ENCODE peak calls at places on chromosomes 3 and 15, in six cellular contexts. One of them, this sample, is unnamed.

GRCh38 chr3:55721716-55722484 is 234.8 kb upstream of the WNT5A start:
- DNase-seq in BE2C: no peak
- DNase-seq in CD8-positive, alpha-beta T cell: no peak
- DNase-seq in PC-3: peak
- DNase-seq in AG04449: no peak
- DNase-seq in astrocyte of the spinal cord: peak
- DNase-seq in this sample: peak

GRCh38 chr3:132002039-132002438 is 32.8 kb downstream of the CPNE4 start:
- DNase-seq in BE2C: no peak
- DNase-seq in CD8-positive, alpha-beta T cell: no peak
- DNase-seq in PC-3: no peak
- DNase-seq in AG04449: no peak
- DNase-seq in astrocyte of the spinal cord: no peak
- DNase-seq in this sample: no peak

GRCh38 chr3:189954733-189955665 is 165.7 kb downstream of the P3H2 start:
- DNase-seq in BE2C: no peak
- DNase-seq in CD8-positive, alpha-beta T cell: no peak
- DNase-seq in PC-3: no peak
- DNase-seq in AG04449: no peak
- DNase-seq in astrocyte of the spinal cord: no peak
- DNase-seq in this sample: no peak

GRCh38 chr15:75197062-75197630 is 4.5 kb upstream of the C15orf39 start:
- DNase-seq in BE2C: no peak
- DNase-seq in CD8-positive, alpha-beta T cell: no peak
- DNase-seq in PC-3: no peak
- DNase-seq in AG04449: no peak
- DNase-seq in astrocyte of the spinal cord: no peak
- DNase-seq in this sample: no peak

GRCh38 chr3:133138017-133138416 is 99.8 kb downstream of the TMEM108 start:
- DNase-seq in BE2C: no peak
- DNase-seq in CD8-positive, alpha-beta T cell: no peak
- DNase-seq in PC-3: no peak
- DNase-seq in AG04449: no peak
- DNase-seq in astrocyte of the spinal cord: no peak
- DNase-seq in this sample: no peak

GRCh38 chr3:51311055-51311454 is 74.0 kb upstream of the MANF start:
- DNase-seq in BE2C: no peak
- DNase-seq in CD8-positive, alpha-beta T cell: no peak
- DNase-seq in PC-3: peak
- DNase-seq in AG04449: peak
- DNase-seq in astrocyte of the spinal cord: peak
- DNase-seq in this sample: peak

GRCh38 chr3:107899996-107900651 is 190.7 kb downstream of the CD47 start:
- DNase-seq in BE2C: no peak
- DNase-seq in CD8-positive, alpha-beta T cell: no peak
- DNase-seq in PC-3: peak
- DNase-seq in AG04449: no peak
- DNase-seq in astrocyte of the spinal cord: peak
- DNase-seq in this sample: peak

GRCh38 chr3:59237121-59237520 is 187.3 kb upstream of the CFAP20DC start:
- DNase-seq in BE2C: no peak
- DNase-seq in CD8-positive, alpha-beta T cell: no peak
- DNase-seq in PC-3: peak
- DNase-seq in AG04449: no peak
- DNase-seq in astrocyte of the spinal cord: peak
- DNase-seq in this sample: peak

GRCh38 chr3:185825639-185826481 is 1.0 kb upstream of the IGF2BP2 start:
- DNase-seq in BE2C: peak
- DNase-seq in CD8-positive, alpha-beta T cell: peak
- DNase-seq in PC-3: peak
- DNase-seq in AG04449: no peak
- DNase-seq in astrocyte of the spinal cord: no peak
- DNase-seq in this sample: peak

GRCh38 chr15:33089878-33090757 is 104.4 kb downstream of the FMN1 start:
- DNase-seq in BE2C: no peak
- DNase-seq in CD8-positive, alpha-beta T cell: no peak
- DNase-seq in PC-3: peak
- DNase-seq in AG04449: no peak
- DNase-seq in astrocyte of the spinal cord: peak
- DNase-seq in this sample: peak

GRCh38 chr3:15273214-15273613 is 59.2 kb downstream of the SH3BP5 start:
- DNase-seq in BE2C: no peak
- DNase-seq in CD8-positive, alpha-beta T cell: no peak
- DNase-seq in PC-3: no peak
- DNase-seq in AG04449: no peak
- DNase-seq in astrocyte of the spinal cord: no peak
- DNase-seq in this sample: no peak

GRCh38 chr3:139528281-139528680 is 11.3 kb downstream of the RBP1 start:
- DNase-seq in BE2C: no peak
- DNase-seq in CD8-positive, alpha-beta T cell: no peak
- DNase-seq in PC-3: no peak
- DNase-seq in AG04449: no peak
- DNase-seq in astrocyte of the spinal cord: no peak
- DNase-seq in this sample: no peak

GRCh38 chr3:71893120-71893519 is 108.2 kb upstream of the PROK2 start:
- DNase-seq in BE2C: no peak
- DNase-seq in CD8-positive, alpha-beta T cell: no peak
- DNase-seq in PC-3: no peak
- DNase-seq in AG04449: no peak
- DNase-seq in astrocyte of the spinal cord: no peak
- DNase-seq in this sample: no peak

GRCh38 chr3:158950131-158950901 is 148.5 kb downstream of the MFSD1 start:
- DNase-seq in BE2C: no peak
- DNase-seq in CD8-positive, alpha-beta T cell: no peak
- DNase-seq in PC-3: peak
- DNase-seq in AG04449: no peak
- DNase-seq in astrocyte of the spinal cord: no peak
- DNase-seq in this sample: no peak

GRCh38 chr15:94674251-94674650 is 442.9 kb downstream of the MCTP2 start:
- DNase-seq in BE2C: no peak
- DNase-seq in CD8-positive, alpha-beta T cell: no peak
- DNase-seq in PC-3: no peak
- DNase-seq in AG04449: no peak
- DNase-seq in astrocyte of the spinal cord: peak
- DNase-seq in this sample: no peak

GRCh38 chr15:31264534-31265089 is 62.0 kb upstream of the KLF13 start:
- DNase-seq in BE2C: no peak
- DNase-seq in CD8-positive, alpha-beta T cell: no peak
- DNase-seq in PC-3: no peak
- DNase-seq in AG04449: no peak
- DNase-seq in astrocyte of the spinal cord: no peak
- DNase-seq in this sample: no peak

GRCh38 chr15:29870495-29871151 is 48.4 kb upstream of the TJP1 start:
- DNase-seq in BE2C: peak
- DNase-seq in CD8-positive, alpha-beta T cell: no peak
- DNase-seq in PC-3: no peak
- DNase-seq in AG04449: no peak
- DNase-seq in astrocyte of the spinal cord: no peak
- DNase-seq in this sample: no peak

GRCh38 chr3:46613313-46614005 is 1.1 kb downstream of the FAM240A start:
- DNase-seq in BE2C: no peak
- DNase-seq in CD8-positive, alpha-beta T cell: no peak
- DNase-seq in PC-3: no peak
- DNase-seq in AG04449: no peak
- DNase-seq in astrocyte of the spinal cord: no peak
- DNase-seq in this sample: no peak

GRCh38 chr3:82505079-82505756 is 743.8 kb upstream of the GBE1 start:
- DNase-seq in BE2C: no peak
- DNase-seq in CD8-positive, alpha-beta T cell: no peak
- DNase-seq in PC-3: no peak
- DNase-seq in AG04449: no peak
- DNase-seq in astrocyte of the spinal cord: no peak
- DNase-seq in this sample: no peak

GRCh38 chr15:41919954-41920538 is 26.2 kb upstream of the SPTBN5 start:
- DNase-seq in BE2C: no peak
- DNase-seq in CD8-positive, alpha-beta T cell: no peak
- DNase-seq in PC-3: no peak
- DNase-seq in AG04449: no peak
- DNase-seq in astrocyte of the spinal cord: peak
- DNase-seq in this sample: peak

GRCh38 chr15:73781038-73781925 is 28.1 kb upstream of the INSYN1 start:
- DNase-seq in BE2C: no peak
- DNase-seq in CD8-positive, alpha-beta T cell: no peak
- DNase-seq in PC-3: peak
- DNase-seq in AG04449: no peak
- DNase-seq in astrocyte of the spinal cord: no peak
- DNase-seq in this sample: peak

GRCh38 chr15:65833501-65834220 is 35.6 kb upstream of the RAB11A start:
- DNase-seq in BE2C: peak
- DNase-seq in CD8-positive, alpha-beta T cell: no peak
- DNase-seq in PC-3: peak
- DNase-seq in AG04449: no peak
- DNase-seq in astrocyte of the spinal cord: no peak
- DNase-seq in this sample: no peak

GRCh38 chr15:65834603-65835282 is 34.5 kb upstream of the RAB11A start:
- DNase-seq in BE2C: no peak
- DNase-seq in CD8-positive, alpha-beta T cell: no peak
- DNase-seq in PC-3: no peak
- DNase-seq in AG04449: no peak
- DNase-seq in astrocyte of the spinal cord: no peak
- DNase-seq in this sample: no peak

GRCh38 chr15:65829150-65829764 is 37.2 kb upstream of the DENND4A start:
- DNase-seq in BE2C: no peak
- DNase-seq in CD8-positive, alpha-beta T cell: no peak
- DNase-seq in PC-3: peak
- DNase-seq in AG04449: no peak
- DNase-seq in astrocyte of the spinal cord: peak
- DNase-seq in this sample: peak

GRCh38 chr15:65835452-65835851 is 33.8 kb upstream of the RAB11A start:
- DNase-seq in BE2C: no peak
- DNase-seq in CD8-positive, alpha-beta T cell: no peak
- DNase-seq in PC-3: no peak
- DNase-seq in AG04449: no peak
- DNase-seq in astrocyte of the spinal cord: no peak
- DNase-seq in this sample: no peak

GRCh38 chr15:65832549-65833364 is 36.5 kb upstream of the RAB11A start:
- DNase-seq in BE2C: peak
- DNase-seq in CD8-positive, alpha-beta T cell: peak
- DNase-seq in PC-3: peak
- DNase-seq in AG04449: peak
- DNase-seq in astrocyte of the spinal cord: peak
- DNase-seq in this sample: peak
- TF ChIP-seq CTCF in BE2C: peak
- TF ChIP-seq CTCF in CD8-positive, alpha-beta T cell: no peak
- TF ChIP-seq CTCF in PC-3: peak
- TF ChIP-seq CTCF in AG04449: no peak
- TF ChIP-seq CTCF in astrocyte of the spinal cord: peak
- TF ChIP-seq CTCF in this sample: peak

DNA sequence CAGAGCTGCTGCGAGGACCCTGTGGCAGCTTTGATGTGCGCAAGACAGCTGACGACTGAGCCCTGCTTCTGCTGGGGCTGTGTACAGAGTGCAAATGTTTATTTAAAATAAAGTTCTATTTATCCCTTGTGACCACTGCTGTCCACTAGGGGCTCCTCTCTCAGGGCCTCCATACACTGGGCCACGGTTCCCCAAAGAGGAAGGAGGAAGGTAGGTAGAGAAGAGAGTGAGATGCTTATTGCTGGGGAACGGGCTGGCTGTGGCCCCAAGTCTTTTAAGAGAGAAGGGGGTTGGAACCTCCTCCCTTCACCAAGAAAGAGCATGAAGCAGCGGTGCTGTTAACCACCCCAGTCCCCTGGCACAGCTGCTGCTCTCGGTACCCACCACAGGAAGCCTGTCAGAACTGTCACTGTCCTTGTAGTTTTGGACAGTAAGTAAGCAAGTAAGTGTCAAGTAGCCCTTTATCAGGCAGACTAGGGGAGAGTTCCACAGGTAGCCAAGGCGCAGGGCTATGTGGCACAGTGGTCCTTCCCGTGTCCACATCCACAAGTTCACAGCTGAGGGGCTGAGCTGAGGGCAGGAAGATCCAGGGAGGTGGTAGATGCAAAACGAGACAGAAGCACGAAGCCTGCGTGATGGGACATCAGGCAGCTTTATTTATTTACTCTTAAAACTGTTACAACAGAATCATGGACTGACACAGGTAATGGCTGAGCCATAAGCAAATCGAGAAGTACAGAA is 47.3 kb downstream of the DHX30 start:
- DNase-seq in BE2C: peak
- DNase-seq in CD8-positive, alpha-beta T cell: no peak
- DNase-seq in PC-3: peak
- DNase-seq in AG04449: no peak
- DNase-seq in astrocyte of the spinal cord: peak
- DNase-seq in this sample: peak
- TF ChIP-seq CTCF in BE2C: peak
- TF ChIP-seq CTCF in CD8-positive, alpha-beta T cell: no peak
- TF ChIP-seq CTCF in PC-3: peak
- TF ChIP-seq CTCF in AG04449: peak
- TF ChIP-seq CTCF in astrocyte of the spinal cord: peak
- TF ChIP-seq CTCF in this sample: peak

GRCh38 chr15:46089438-46090044 is 454.7 kb downstream of the SQOR start:
- DNase-seq in BE2C: no peak
- DNase-seq in CD8-positive, alpha-beta T cell: no peak
- DNase-seq in PC-3: no peak
- DNase-seq in AG04449: no peak
- DNase-seq in astrocyte of the spinal cord: no peak
- DNase-seq in this sample: no peak

GRCh38 chr15:46088486-46089437 is 453.9 kb downstream of the SQOR start:
- DNase-seq in BE2C: no peak
- DNase-seq in CD8-positive, alpha-beta T cell: no peak
- DNase-seq in PC-3: peak
- DNase-seq in AG04449: no peak
- DNase-seq in astrocyte of the spinal cord: peak
- DNase-seq in this sample: peak

GRCh38 chr15:46091860-46092450 is 457.1 kb downstream of the SQOR start:
- DNase-seq in BE2C: peak
- DNase-seq in CD8-positive, alpha-beta T cell: no peak
- DNase-seq in PC-3: peak
- DNase-seq in AG04449: no peak
- DNase-seq in astrocyte of the spinal cord: peak
- DNase-seq in this sample: peak
- TF ChIP-seq CTCF in BE2C: peak
- TF ChIP-seq CTCF in CD8-positive, alpha-beta T cell: no peak
- TF ChIP-seq CTCF in PC-3: peak
- TF ChIP-seq CTCF in AG04449: peak
- TF ChIP-seq CTCF in astrocyte of the spinal cord: peak
- TF ChIP-seq CTCF in this sample: peak

GRCh38 chr3:26964836-26965235 is 342.3 kb downstream of the LRRC3B start:
- DNase-seq in BE2C: no peak
- DNase-seq in CD8-positive, alpha-beta T cell: no peak
- DNase-seq in PC-3: no peak
- DNase-seq in AG04449: no peak
- DNase-seq in astrocyte of the spinal cord: no peak
- DNase-seq in this sample: no peak

GRCh38 chr3:26960382-26960781 is 337.8 kb downstream of the LRRC3B start:
- DNase-seq in BE2C: no peak
- DNase-seq in CD8-positive, alpha-beta T cell: no peak
- DNase-seq in PC-3: no peak
- DNase-seq in AG04449: no peak
- DNase-seq in astrocyte of the spinal cord: no peak
- DNase-seq in this sample: no peak

GRCh38 chr3:26964313-26964712 is 341.7 kb downstream of the LRRC3B start:
- DNase-seq in BE2C: no peak
- DNase-seq in CD8-positive, alpha-beta T cell: no peak
- DNase-seq in PC-3: no peak
- DNase-seq in AG04449: no peak
- DNase-seq in astrocyte of the spinal cord: no peak
- DNase-seq in this sample: no peak

GRCh38 chr3:26962419-26963355 is 340.1 kb downstream of the LRRC3B start:
- DNase-seq in BE2C: no peak
- DNase-seq in CD8-positive, alpha-beta T cell: no peak
- DNase-seq in PC-3: no peak
- DNase-seq in AG04449: no peak
- DNase-seq in astrocyte of the spinal cord: no peak
- DNase-seq in this sample: no peak

GRCh38 chr3:26963356-26963742 is 340.8 kb downstream of the LRRC3B start:
- DNase-seq in BE2C: no peak
- DNase-seq in CD8-positive, alpha-beta T cell: no peak
- DNase-seq in PC-3: no peak
- DNase-seq in AG04449: no peak
- DNase-seq in astrocyte of the spinal cord: no peak
- DNase-seq in this sample: no peak
- TF ChIP-seq CTCF in BE2C: peak
- TF ChIP-seq CTCF in CD8-positive, alpha-beta T cell: no peak
- TF ChIP-seq CTCF in PC-3: peak
- TF ChIP-seq CTCF in AG04449: no peak
- TF ChIP-seq CTCF in astrocyte of the spinal cord: no peak
- TF ChIP-seq CTCF in this sample: no peak